ENCODE peak calls at places on chromosomes 6 and 20, in four cellular contexts. K is HepG2; J is A549; A is effector CD4-positive, alpha-beta T cell. V is an unnamed sample.

GRCh38 chr20:13348301-13349239 is 127.5 kb downstream of the ISM1 start:
- DNase-seq in K (no peak), A (no peak), J (no peak), V (no peak)

GRCh38 chr6:83371428-83371827 is 59.4 kb downstream of the ME1 start:
- DNase-seq in A (no peak), J (no peak), K (no peak), V (no peak)

GRCh38 chr20:1941226-1941625 is 46.0 kb downstream of the SIRPA start:
- DNase-seq in J (no peak), K (no peak), A (no peak), V (no peak)

GRCh38 chr20:60001027-60001567 is 42.9 kb downstream of the CDH26 start:
- DNase-seq in A (no peak), K (no peak), J (no peak), V (no peak)

GRCh38 chr20:24305366-24305765 is 164.1 kb upstream of the SYNDIG1 start:
- DNase-seq in J (no peak), A (no peak), K (no peak), V (no peak)

GRCh38 chr20:56628873-56629463 is at the start of gene TFAP2C:
- DNase-seq in K (no peak), J (peak), A (no peak), V (peak)

GRCh38 chr6:15008269-15008668 is 237.6 kb upstream of the JARID2 start:
- DNase-seq in A (no peak), K (no peak), J (no peak), V (no peak)

GRCh38 chr20:47358052-47358671 is 1.7 kb upstream of the ZMYND8 start:
- DNase-seq in A (no peak), K (peak), J (no peak), V (no peak)

GRCh38 chr6:79005024-79005423 is 73.0 kb downstream of the PHIP start:
- DNase-seq in K (no peak), J (no peak), A (no peak), V (no peak)

GRCh38 chr20:45070932-45071632 is 29.8 kb downstream of the KCNS1 start:
- DNase-seq in K (no peak), A (no peak), J (no peak), V (peak)

GRCh38 chr20:33305591-33306057 is 22.6 kb downstream of the BPIFB1 start:
- DNase-seq in K (no peak), A (no peak), J (peak), V (no peak)

GRCh38 chr6:136403166-136403980 is 113.7 kb upstream of the BCLAF1 start:
- DNase-seq in A (no peak), J (peak), K (no peak), V (no peak)

GRCh38 chr20:37297066-37297736 is 7.7 kb downstream of the MANBAL start:
- DNase-seq in A (no peak), J (peak), K (no peak), V (no peak)

GRCh38 chr6:154479388-154480143 is 30.9 kb downstream of the CNKSR3 start:
- DNase-seq in J (no peak), A (no peak), K (no peak), V (no peak)

GRCh38 chr6:114218421-114218820 is 124.4 kb downstream of the HS3ST5 start:
- DNase-seq in J (no peak), K (no peak), A (no peak), V (no peak)

GRCh38 chr6:167226791-167227190 is 64.3 kb upstream of the UNC93A start:
- DNase-seq in K (no peak), A (no peak), J (no peak), V (no peak)

GRCh38 chr6:158565482-158566040 is 5.7 kb downstream of the TMEM181 start:
- DNase-seq in A (no peak), J (no peak), K (no peak), V (no peak)

GRCh38 chr6:157213426-157213825 is 109.9 kb downstream of the TMEM242 start:
- DNase-seq in K (no peak), J (no peak), A (no peak), V (no peak)

GRCh38 chr20:49281059-49281912 is 3.4 kb upstream of the ZNFX1 start:
- DNase-seq in J (peak), A (no peak), K (peak), V (peak)

GRCh38 chr6:105346052-105346451 is 56.8 kb downstream of the PREP start:
- DNase-seq in A (no peak), K (peak), J (peak), V (no peak)

GRCh38 chr20:51450221-51450712 is 92.3 kb downstream of the NFATC2 start:
- DNase-seq in K (no peak), J (no peak), A (no peak), V (no peak)

GRCh38 chr6:81075974-81076373 is 676.5 kb downstream of the TENT5A start:
- DNase-seq in J (no peak), A (no peak), K (peak), V (no peak)

GRCh38 chr20:38049800-38050199 is 16.3 kb downstream of the RPRD1B start:
- DNase-seq in K (peak), J (no peak), A (no peak), V (no peak)

GRCh38 chr20:60695223-60695622 is 556.8 kb upstream of the CDH4 start:
- DNase-seq in K (no peak), J (peak), A (no peak), V (no peak)

GRCh38 chr6:129845696-129846095 is 15.4 kb downstream of the TMEM244 start:
- DNase-seq in J (no peak), A (no peak), K (no peak), V (no peak)

GRCh38 chr6:11083491-11083890 is 10.1 kb upstream of the SMIM13 start:
- DNase-seq in J (no peak), K (no peak), A (no peak), V (no peak)

GRCh38 chr6:136968831-136969230 is 46.7 kb downstream of the SLC35D3 start:
- DNase-seq in A (no peak), K (no peak), J (no peak), V (no peak)

GRCh38 chr6:143187173-143187908 is 126.7 kb downstream of the AIG1 start:
- DNase-seq in J (no peak), A (no peak), K (no peak), V (no peak)

GRCh38 chr6:37135835-37136694 is 33.9 kb upstream of the PIM1 start:
- DNase-seq in A (no peak), K (peak), J (peak), V (peak)

GRCh38 chr20:35192071-35192872 is 20.4 kb downstream of the PROCR start:
- DNase-seq in K (no peak), J (no peak), A (no peak), V (peak)